ENCODE peak calls at places on chromosomes 16 and 17, in ten cellular contexts. One of them, this sample, is unnamed. For H3K27me3 and H3K36me3, the result is how much of the 10 kb centered on the place peaks cover.

GRCh38 chr17:76271669-76272540 is 6.8 kb downstream of the UBALD2 start:
- DNase-seq in mesenchymal stem cell: peak
- DNase-seq in WERI-Rb-1: no peak
- DNase-seq in transverse colon: peak
- DNase-seq in ovary: peak
- DNase-seq in tibial artery: no peak
- DNase-seq in thoracic aorta: no peak
- DNase-seq in upper lobe of right lung: peak
- DNase-seq in bronchial epithelial cell: no peak
- DNase-seq in GM23248: no peak
- DNase-seq in this sample: peak

GRCh38 chr17:30996481-30996880 is 25.6 kb downstream of the RNF135 start:
- DNase-seq in mesenchymal stem cell: no peak
- DNase-seq in WERI-Rb-1: no peak
- DNase-seq in transverse colon: no peak
- DNase-seq in ovary: no peak
- DNase-seq in tibial artery: no peak
- DNase-seq in thoracic aorta: no peak
- DNase-seq in upper lobe of right lung: no peak
- DNase-seq in bronchial epithelial cell: no peak
- DNase-seq in GM23248: no peak
- DNase-seq in this sample: no peak

GRCh38 chr17:79651751-79652150 is 40.9 kb upstream of the RBFOX3 start:
- DNase-seq in mesenchymal stem cell: no peak
- DNase-seq in WERI-Rb-1: peak
- DNase-seq in transverse colon: no peak
- DNase-seq in ovary: peak
- DNase-seq in tibial artery: peak
- DNase-seq in thoracic aorta: no peak
- DNase-seq in upper lobe of right lung: peak
- DNase-seq in bronchial epithelial cell: no peak
- DNase-seq in GM23248: no peak
- DNase-seq in this sample: no peak

GRCh38 chr16:87586201-87586782 is 16.0 kb upstream of the JPH3 start:
- DNase-seq in mesenchymal stem cell: peak
- DNase-seq in WERI-Rb-1: peak
- DNase-seq in transverse colon: no peak
- DNase-seq in ovary: no peak
- DNase-seq in tibial artery: no peak
- DNase-seq in thoracic aorta: no peak
- DNase-seq in upper lobe of right lung: no peak
- DNase-seq in bronchial epithelial cell: no peak
- DNase-seq in GM23248: no peak
- DNase-seq in this sample: peak

GRCh38 chr17:83152745-83153611 is 73.6 kb downstream of the METRNL start:
- DNase-seq in mesenchymal stem cell: no peak
- DNase-seq in WERI-Rb-1: no peak
- DNase-seq in transverse colon: peak
- DNase-seq in ovary: no peak
- DNase-seq in tibial artery: peak
- DNase-seq in thoracic aorta: no peak
- DNase-seq in upper lobe of right lung: no peak
- DNase-seq in bronchial epithelial cell: no peak
- DNase-seq in GM23248: no peak
- DNase-seq in this sample: peak

GRCh38 chr17:47316316-47316715 is 7.4 kb upstream of the EFCAB13 start:
- DNase-seq in mesenchymal stem cell: peak
- DNase-seq in WERI-Rb-1: no peak
- DNase-seq in transverse colon: no peak
- DNase-seq in ovary: no peak
- DNase-seq in tibial artery: no peak
- DNase-seq in thoracic aorta: no peak
- DNase-seq in upper lobe of right lung: no peak
- DNase-seq in bronchial epithelial cell: peak
- DNase-seq in GM23248: peak
- DNase-seq in this sample: no peak

GRCh38 chr17:77801545-77802332 is 156.8 kb upstream of the TNRC6C start:
- DNase-seq in mesenchymal stem cell: no peak
- DNase-seq in WERI-Rb-1: peak
- DNase-seq in transverse colon: no peak
- DNase-seq in ovary: no peak
- DNase-seq in tibial artery: no peak
- DNase-seq in thoracic aorta: no peak
- DNase-seq in upper lobe of right lung: no peak
- DNase-seq in bronchial epithelial cell: no peak
- DNase-seq in GM23248: no peak
- DNase-seq in this sample: no peak

GRCh38 chr16:85750827-85751641 is at the start of gene C16orf74:
- DNase-seq in mesenchymal stem cell: peak
- DNase-seq in WERI-Rb-1: no peak
- DNase-seq in transverse colon: peak
- DNase-seq in ovary: peak
- DNase-seq in tibial artery: no peak
- DNase-seq in thoracic aorta: no peak
- DNase-seq in upper lobe of right lung: peak
- DNase-seq in bronchial epithelial cell: peak
- DNase-seq in GM23248: peak
- DNase-seq in this sample: peak

GRCh38 chr17:17416007-17416399 is 60.8 kb upstream of the MED9 start:
- DNase-seq in mesenchymal stem cell: peak
- DNase-seq in WERI-Rb-1: peak
- DNase-seq in transverse colon: no peak
- DNase-seq in ovary: no peak
- DNase-seq in tibial artery: no peak
- DNase-seq in thoracic aorta: no peak
- DNase-seq in upper lobe of right lung: no peak
- DNase-seq in bronchial epithelial cell: peak
- DNase-seq in GM23248: peak
- DNase-seq in this sample: peak

GRCh38 chr17:38667787-38668122 is 7.0 kb downstream of the EPOP start:
- DNase-seq in mesenchymal stem cell: no peak
- DNase-seq in WERI-Rb-1: no peak
- DNase-seq in transverse colon: no peak
- DNase-seq in ovary: no peak
- DNase-seq in tibial artery: no peak
- DNase-seq in thoracic aorta: no peak
- DNase-seq in upper lobe of right lung: no peak
- DNase-seq in bronchial epithelial cell: no peak
- DNase-seq in GM23248: no peak
- DNase-seq in this sample: no peak
- H3K27me3 ChIP-seq in mesenchymal stem cell: under half
- H3K27me3 ChIP-seq in WERI-Rb-1: under half
- H3K27me3 ChIP-seq in transverse colon: half or more
- H3K27me3 ChIP-seq in ovary: under half
- H3K27me3 ChIP-seq in tibial artery: half or more
- H3K27me3 ChIP-seq in thoracic aorta: under half
- H3K27me3 ChIP-seq in upper lobe of right lung: under half
- H3K27me3 ChIP-seq in bronchial epithelial cell: under half
- H3K27me3 ChIP-seq in GM23248: under half
- H3K27me3 ChIP-seq in this sample: under half

GRCh38 chr16:683396-684066 is 603 bp downstream of the JMJD8 start:
- DNase-seq in mesenchymal stem cell: no peak
- DNase-seq in WERI-Rb-1: no peak
- DNase-seq in transverse colon: no peak
- DNase-seq in ovary: peak
- DNase-seq in tibial artery: no peak
- DNase-seq in thoracic aorta: no peak
- DNase-seq in upper lobe of right lung: no peak
- DNase-seq in bronchial epithelial cell: no peak
- DNase-seq in GM23248: peak
- DNase-seq in this sample: peak
- H3K36me3 ChIP-seq in mesenchymal stem cell: half or more
- H3K36me3 ChIP-seq in WERI-Rb-1: half or more
- H3K36me3 ChIP-seq in transverse colon: under half
- H3K36me3 ChIP-seq in ovary: under half
- H3K36me3 ChIP-seq in tibial artery: under half
- H3K36me3 ChIP-seq in thoracic aorta: under half
- H3K36me3 ChIP-seq in upper lobe of right lung: under half
- H3K36me3 ChIP-seq in bronchial epithelial cell: under half
- H3K36me3 ChIP-seq in GM23248: under half
- H3K36me3 ChIP-seq in this sample: under half

GRCh38 chr16:6570520-6570919 is 762.1 kb upstream of the RBFOX1 start:
- DNase-seq in mesenchymal stem cell: no peak
- DNase-seq in WERI-Rb-1: no peak
- DNase-seq in transverse colon: no peak
- DNase-seq in ovary: no peak
- DNase-seq in tibial artery: no peak
- DNase-seq in thoracic aorta: no peak
- DNase-seq in upper lobe of right lung: no peak
- DNase-seq in bronchial epithelial cell: no peak
- DNase-seq in GM23248: no peak
- DNase-seq in this sample: no peak

GRCh38 chr16:6574146-6574545 is 758.5 kb upstream of the RBFOX1 start:
- DNase-seq in mesenchymal stem cell: no peak
- DNase-seq in WERI-Rb-1: no peak
- DNase-seq in transverse colon: no peak
- DNase-seq in ovary: no peak
- DNase-seq in tibial artery: no peak
- DNase-seq in thoracic aorta: no peak
- DNase-seq in upper lobe of right lung: no peak
- DNase-seq in bronchial epithelial cell: no peak
- DNase-seq in GM23248: no peak
- DNase-seq in this sample: no peak

GRCh38 chr16:6571044-6571443 is 761.6 kb upstream of the RBFOX1 start:
- DNase-seq in mesenchymal stem cell: no peak
- DNase-seq in WERI-Rb-1: no peak
- DNase-seq in transverse colon: no peak
- DNase-seq in ovary: no peak
- DNase-seq in tibial artery: no peak
- DNase-seq in thoracic aorta: no peak
- DNase-seq in upper lobe of right lung: no peak
- DNase-seq in bronchial epithelial cell: no peak
- DNase-seq in GM23248: no peak
- DNase-seq in this sample: peak

GRCh38 chr16:6576646-6577045 is 756.0 kb upstream of the RBFOX1 start:
- DNase-seq in mesenchymal stem cell: no peak
- DNase-seq in WERI-Rb-1: no peak
- DNase-seq in transverse colon: no peak
- DNase-seq in ovary: no peak
- DNase-seq in tibial artery: no peak
- DNase-seq in thoracic aorta: no peak
- DNase-seq in upper lobe of right lung: no peak
- DNase-seq in bronchial epithelial cell: no peak
- DNase-seq in GM23248: no peak
- DNase-seq in this sample: no peak

GRCh38 chr16:6573577-6573976 is 759.1 kb upstream of the RBFOX1 start:
- DNase-seq in mesenchymal stem cell: no peak
- DNase-seq in WERI-Rb-1: peak
- DNase-seq in transverse colon: peak
- DNase-seq in ovary: no peak
- DNase-seq in tibial artery: no peak
- DNase-seq in thoracic aorta: no peak
- DNase-seq in upper lobe of right lung: peak
- DNase-seq in bronchial epithelial cell: no peak
- DNase-seq in GM23248: no peak
- DNase-seq in this sample: peak
- H3K27me3 ChIP-seq in mesenchymal stem cell: under half
- H3K27me3 ChIP-seq in WERI-Rb-1: under half
- H3K27me3 ChIP-seq in transverse colon: under half
- H3K27me3 ChIP-seq in ovary: under half
- H3K27me3 ChIP-seq in tibial artery: under half
- H3K27me3 ChIP-seq in thoracic aorta: under half
- H3K27me3 ChIP-seq in upper lobe of right lung: under half
- H3K27me3 ChIP-seq in bronchial epithelial cell: under half
- H3K27me3 ChIP-seq in GM23248: under half
- H3K27me3 ChIP-seq in this sample: under half

GRCh38 chr17:6587310-6587709 is 31.0 kb upstream of the PITPNM3 start:
- DNase-seq in mesenchymal stem cell: no peak
- DNase-seq in WERI-Rb-1: no peak
- DNase-seq in transverse colon: no peak
- DNase-seq in ovary: no peak
- DNase-seq in tibial artery: no peak
- DNase-seq in thoracic aorta: no peak
- DNase-seq in upper lobe of right lung: no peak
- DNase-seq in bronchial epithelial cell: peak
- DNase-seq in GM23248: no peak
- DNase-seq in this sample: no peak
- H3K36me3 ChIP-seq in mesenchymal stem cell: under half
- H3K36me3 ChIP-seq in WERI-Rb-1: half or more
- H3K36me3 ChIP-seq in transverse colon: under half
- H3K36me3 ChIP-seq in ovary: under half
- H3K36me3 ChIP-seq in tibial artery: half or more
- H3K36me3 ChIP-seq in thoracic aorta: half or more
- H3K36me3 ChIP-seq in upper lobe of right lung: half or more
- H3K36me3 ChIP-seq in bronchial epithelial cell: under half
- H3K36me3 ChIP-seq in GM23248: under half
- H3K36me3 ChIP-seq in this sample: under half

GRCh38 chr16:56631832-56632159 is 663 bp upstream of the MT1M start:
- DNase-seq in mesenchymal stem cell: no peak
- DNase-seq in WERI-Rb-1: no peak
- DNase-seq in transverse colon: no peak
- DNase-seq in ovary: no peak
- DNase-seq in tibial artery: no peak
- DNase-seq in thoracic aorta: no peak
- DNase-seq in upper lobe of right lung: no peak
- DNase-seq in bronchial epithelial cell: no peak
- DNase-seq in GM23248: no peak
- DNase-seq in this sample: no peak

GRCh38 chr16:56631197-56631596 is 1.3 kb upstream of the MT1M start:
- DNase-seq in mesenchymal stem cell: no peak
- DNase-seq in WERI-Rb-1: no peak
- DNase-seq in transverse colon: no peak
- DNase-seq in ovary: no peak
- DNase-seq in tibial artery: no peak
- DNase-seq in thoracic aorta: no peak
- DNase-seq in upper lobe of right lung: no peak
- DNase-seq in bronchial epithelial cell: no peak
- DNase-seq in GM23248: no peak
- DNase-seq in this sample: no peak

GRCh38 chr16:56628486-56629035 is 3.0 kb downstream of the MT1E start:
- DNase-seq in mesenchymal stem cell: no peak
- DNase-seq in WERI-Rb-1: no peak
- DNase-seq in transverse colon: no peak
- DNase-seq in ovary: no peak
- DNase-seq in tibial artery: no peak
- DNase-seq in thoracic aorta: no peak
- DNase-seq in upper lobe of right lung: no peak
- DNase-seq in bronchial epithelial cell: no peak
- DNase-seq in GM23248: peak
- DNase-seq in this sample: no peak

GRCh38 chr16:56629531-56629930 is 2.9 kb upstream of the MT1M start:
- DNase-seq in mesenchymal stem cell: no peak
- DNase-seq in WERI-Rb-1: no peak
- DNase-seq in transverse colon: no peak
- DNase-seq in ovary: no peak
- DNase-seq in tibial artery: no peak
- DNase-seq in thoracic aorta: no peak
- DNase-seq in upper lobe of right lung: no peak
- DNase-seq in bronchial epithelial cell: no peak
- DNase-seq in GM23248: no peak
- DNase-seq in this sample: no peak

DNA sequence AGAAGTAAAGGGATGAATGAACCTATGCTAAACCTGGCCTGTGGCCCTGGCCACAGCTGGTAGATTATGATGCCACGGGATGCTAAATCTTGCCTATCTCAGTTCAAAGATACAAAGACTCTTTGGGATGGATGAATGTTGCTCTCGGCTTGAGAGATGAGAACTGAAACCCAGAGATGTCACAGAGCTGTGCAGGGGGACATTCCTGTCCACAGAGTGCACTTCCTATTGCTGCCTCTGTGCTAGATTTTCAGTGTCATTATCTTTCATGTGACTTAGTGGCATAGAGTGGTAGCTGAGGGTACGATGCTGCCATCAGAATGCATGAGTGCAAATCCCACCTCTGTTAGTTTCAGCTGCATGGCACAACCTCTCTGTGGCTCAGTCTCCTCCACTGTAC is 2.3 kb upstream of the MT1M start:
- DNase-seq in mesenchymal stem cell: no peak
- DNase-seq in WERI-Rb-1: no peak
- DNase-seq in transverse colon: no peak
- DNase-seq in ovary: no peak
- DNase-seq in tibial artery: no peak
- DNase-seq in thoracic aorta: no peak
- DNase-seq in upper lobe of right lung: no peak
- DNase-seq in bronchial epithelial cell: no peak
- DNase-seq in GM23248: no peak
- DNase-seq in this sample: no peak
- H3K27me3 ChIP-seq in mesenchymal stem cell: under half
- H3K27me3 ChIP-seq in WERI-Rb-1: under half
- H3K27me3 ChIP-seq in transverse colon: under half
- H3K27me3 ChIP-seq in ovary: under half
- H3K27me3 ChIP-seq in tibial artery: under half
- H3K27me3 ChIP-seq in thoracic aorta: under half
- H3K27me3 ChIP-seq in upper lobe of right lung: under half
- H3K27me3 ChIP-seq in bronchial epithelial cell: under half
- H3K27me3 ChIP-seq in GM23248: under half
- H3K27me3 ChIP-seq in this sample: half or more